ENCODE peak calls at places on chromosomes 5 and 9, in six cellular contexts. B is H1, Z is SK-N-SH, U is K562, P is HCT116, I is HepG2. A is an unnamed sample.

GRCh38 chr9:98502311-98502975 is 206.3 kb downstream of the GABBR2 start:
- DNase-seq in B (no peak), Z (no peak), U (no peak), P (no peak), I (no peak), A (no peak)

GRCh38 chr5:43315262-43315661 is 2.0 kb upstream of the HMGCS1 start:
- DNase-seq in B (no peak), Z (no peak), U (no peak), P (peak), I (no peak), A (no peak)

GRCh38 chr9:10855847-10856246 is 243.0 kb upstream of the PTPRD start:
- DNase-seq in B (no peak), Z (no peak), U (no peak), P (no peak), I (no peak), A (peak)

GRCh38 chr9:105708405-105708804 is 14.1 kb downstream of the TMEM38B start:
- DNase-seq in B (no peak), Z (no peak), U (no peak), P (no peak), I (no peak), A (no peak)

GRCh38 chr5:143078971-143079370 is 308.8 kb downstream of the ARHGAP26 start:
- DNase-seq in B (no peak), Z (no peak), U (no peak), P (no peak), I (no peak), A (no peak)

GRCh38 chr9:25472681-25473080 is 205.6 kb downstream of the TUSC1 start:
- DNase-seq in B (no peak), Z (no peak), U (no peak), P (no peak), I (no peak), A (no peak)

GRCh38 chr5:43039468-43040286 is 442 bp downstream of the ANXA2R start:
- DNase-seq in B (no peak), Z (peak), U (peak), P (peak), I (peak), A (no peak)

GRCh38 chr5:123949807-123950206 is 437.8 kb downstream of the CSNK1G3 start:
- DNase-seq in B (no peak), Z (no peak), U (no peak), P (no peak), I (no peak), A (no peak)

GRCh38 chr9:96649620-96650323 is 5.3 kb downstream of the PRXL2C start:
- DNase-seq in B (no peak), Z (no peak), U (no peak), P (no peak), I (no peak), A (no peak)

GRCh38 chr5:80961376-80962281 is 1.5 kb downstream of the RASGRF2 start:
- DNase-seq in B (no peak), Z (no peak), U (no peak), P (no peak), I (peak), A (no peak)

GRCh38 chr9:121073038-121073437 is 1.7 kb upstream of the CNTRL start:
- DNase-seq in B (no peak), Z (no peak), U (no peak), P (no peak), I (no peak), A (no peak)

GRCh38 chr9:68872026-68872501 is 141.8 kb downstream of the PRKACG start:
- DNase-seq in B (peak), Z (no peak), U (no peak), P (no peak), I (no peak), A (peak)

GRCh38 chr9:133677126-133678010 is 41.2 kb downstream of the DBH start:
- DNase-seq in B (no peak), Z (no peak), U (no peak), P (no peak), I (no peak), A (no peak)

GRCh38 chr5:52684056-52684455 is 103.7 kb upstream of the ITGA1 start:
- DNase-seq in B (no peak), Z (no peak), U (no peak), P (no peak), I (no peak), A (no peak)

GRCh38 chr5:180217797-180218196 is 8.8 kb upstream of the RASGEF1C start:
- DNase-seq in B (no peak), Z (no peak), U (no peak), P (no peak), I (no peak), A (no peak)

GRCh38 chr5:83387041-83387440 is 84.5 kb upstream of the VCAN start:
- DNase-seq in B (no peak), Z (no peak), U (no peak), P (no peak), I (no peak), A (no peak)

GRCh38 chr9:7027996-7028395 is 270.2 kb downstream of the KDM4C start:
- DNase-seq in B (no peak), Z (no peak), U (no peak), P (no peak), I (no peak), A (no peak)

GRCh38 chr9:131625388-131625787 is 80.1 kb downstream of the PRRT1B start:
- DNase-seq in B (no peak), Z (no peak), U (no peak), P (no peak), I (no peak), A (no peak)

GRCh38 chr5:103620851-103621547 is 58.4 kb upstream of the NUDT12 start:
- DNase-seq in B (no peak), Z (no peak), U (no peak), P (no peak), I (no peak), A (no peak)

GRCh38 chr5:150000990-150001659 is 586 bp downstream of the HMGXB3 start:
- DNase-seq in B (no peak), Z (peak), U (peak), P (no peak), I (no peak), A (no peak)

GRCh38 chr9:113548221-113549041 is 84.9 kb downstream of the RGS3 start:
- DNase-seq in B (no peak), Z (no peak), U (no peak), P (no peak), I (peak), A (no peak)

GRCh38 chr9:17799383-17799782 is 220.5 kb downstream of the SH3GL2 start:
- DNase-seq in B (no peak), Z (no peak), U (no peak), P (no peak), I (no peak), A (no peak)

GRCh38 chr5:57989378-57989777 is 470.5 kb downstream of the PLK2 start:
- DNase-seq in B (no peak), Z (no peak), U (no peak), P (no peak), I (no peak), A (no peak)

GRCh38 chr9:15211160-15211993 is 95.6 kb downstream of the TTC39B start:
- DNase-seq in B (peak), Z (peak), U (peak), P (peak), I (peak), A (peak)

GRCh38 chr9:111839981-111840380 is 45.2 kb upstream of the SHOC1 start:
- DNase-seq in B (no peak), Z (no peak), U (no peak), P (no peak), I (no peak), A (no peak)

DNA sequence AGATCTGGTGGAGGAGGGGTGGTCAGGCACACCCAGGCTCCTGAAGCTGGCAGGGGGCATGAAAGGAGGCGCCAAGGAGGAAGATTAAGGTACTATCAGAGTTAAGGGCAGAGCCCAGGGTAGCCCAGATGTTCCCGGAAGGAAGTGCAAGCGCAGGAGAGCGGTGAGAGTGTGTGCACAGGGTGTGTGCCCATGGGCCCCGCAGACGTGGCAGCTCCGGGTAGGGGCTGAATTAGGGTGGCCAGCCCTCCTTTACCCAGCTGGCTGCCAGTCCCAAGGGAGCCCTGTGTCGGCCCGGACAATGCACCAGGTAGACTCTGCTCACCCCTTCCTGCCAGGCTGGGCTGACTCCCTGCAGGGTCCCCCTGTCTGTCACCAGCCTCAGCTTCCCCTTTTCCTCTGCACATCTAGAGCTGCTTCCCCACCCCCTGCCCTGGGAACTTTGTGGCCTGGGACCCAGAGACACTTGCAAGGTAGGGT is at the start of gene SMIM33:
- DNase-seq in B (no peak), Z (no peak), U (peak), P (no peak), I (no peak), A (no peak)
- TF ChIP-seq YY1 in B (no peak), Z (no peak), U (no peak), P (no peak), I (no peak), A (no peak)

GRCh38 chr5:138544171-138545134 is 1.4 kb upstream of the ETF1 start:
- DNase-seq in B (no peak), Z (no peak), U (no peak), P (no peak), I (no peak), A (no peak)
- TF ChIP-seq YY1 in B (no peak), Z (no peak), U (no peak), P (no peak), I (no peak), A (no peak)

GRCh38 chr5:114055810-114056476 is 305.9 kb upstream of the KCNN2 start:
- DNase-seq in B (no peak), Z (peak), U (no peak), P (no peak), I (no peak), A (no peak)
- TF ChIP-seq YY1 in B (no peak), Z (no peak), U (no peak), P (no peak), I (no peak), A (no peak)

GRCh38 chr9:125884196-125884595 is 137.0 kb downstream of the PBX3 start:
- DNase-seq in B (no peak), Z (no peak), U (no peak), P (no peak), I (no peak), A (no peak)

GRCh38 chr9:125883548-125883947 is 136.4 kb downstream of the PBX3 start:
- DNase-seq in B (no peak), Z (no peak), U (no peak), P (no peak), I (no peak), A (no peak)

DNA sequence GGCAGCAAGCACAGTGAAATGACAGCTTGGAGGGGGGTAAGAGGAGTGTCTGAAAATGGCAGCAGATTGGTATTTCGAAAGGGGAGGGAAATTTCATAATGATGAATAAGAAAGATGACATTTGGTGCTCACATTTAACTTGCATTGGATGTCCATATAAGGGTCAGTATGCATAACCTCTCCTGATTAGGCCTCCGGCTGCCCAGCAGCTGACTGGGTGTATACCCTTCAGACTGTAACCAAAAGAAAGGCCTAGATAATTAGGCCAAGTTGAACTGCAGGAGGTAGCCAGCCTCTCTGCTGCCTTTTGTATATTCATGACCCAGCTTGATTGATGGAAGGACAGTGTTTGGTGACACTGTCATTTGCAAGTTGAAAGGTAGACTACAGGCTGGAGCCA is 131.1 kb downstream of the PBX3 start:
- DNase-seq in B (peak), Z (no peak), U (no peak), P (no peak), I (no peak), A (peak)
- TF ChIP-seq YY1 in B (no peak), Z (no peak), U (no peak), P (no peak), I (no peak), A (no peak)

DNA sequence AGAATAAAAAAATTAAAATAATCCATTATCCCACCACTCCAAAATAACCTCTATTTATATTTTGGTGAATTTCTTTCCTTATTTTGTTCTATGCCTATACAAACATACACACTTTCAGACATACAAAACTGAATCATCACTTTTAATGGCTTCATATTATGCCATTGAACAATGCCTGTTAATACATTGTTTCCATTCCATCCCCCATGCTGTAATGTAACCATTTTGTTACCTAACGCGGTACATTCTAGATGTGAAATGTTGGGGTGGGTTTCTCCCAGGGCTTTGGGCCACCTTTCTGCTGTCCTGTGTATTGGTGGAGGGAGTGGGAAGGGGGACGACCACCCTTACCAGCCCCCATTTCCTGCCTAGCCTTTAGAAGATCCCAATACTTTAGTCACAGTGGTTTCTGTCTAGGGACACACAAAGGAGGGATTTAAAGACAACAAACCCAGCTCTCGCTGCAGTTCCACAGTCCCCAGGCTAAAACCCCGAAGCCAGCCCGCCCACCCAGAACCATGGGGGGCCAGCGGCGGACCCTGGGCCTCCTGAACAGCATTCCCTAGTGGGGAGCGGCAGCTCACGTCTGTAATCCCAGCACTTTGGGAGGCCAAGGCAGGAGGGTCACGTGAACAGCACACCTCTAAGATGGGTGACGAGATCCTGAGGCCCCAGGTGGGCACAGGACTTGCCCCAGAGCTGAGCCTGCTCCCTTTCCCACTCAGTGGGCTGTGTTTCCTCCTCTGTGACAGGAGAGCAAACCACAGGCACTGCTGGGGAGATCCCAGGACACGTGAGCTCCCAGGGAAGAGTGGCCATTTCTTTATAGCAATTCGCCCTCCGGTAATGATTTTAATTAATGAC is 56.9 kb upstream of the STXBP1 start:
- DNase-seq in B (no peak), Z (no peak), U (no peak), P (no peak), I (no peak), A (no peak)
- TF ChIP-seq YY1 in B (no peak), Z (no peak), U (no peak), P (no peak), I (no peak), A (no peak)

DNA sequence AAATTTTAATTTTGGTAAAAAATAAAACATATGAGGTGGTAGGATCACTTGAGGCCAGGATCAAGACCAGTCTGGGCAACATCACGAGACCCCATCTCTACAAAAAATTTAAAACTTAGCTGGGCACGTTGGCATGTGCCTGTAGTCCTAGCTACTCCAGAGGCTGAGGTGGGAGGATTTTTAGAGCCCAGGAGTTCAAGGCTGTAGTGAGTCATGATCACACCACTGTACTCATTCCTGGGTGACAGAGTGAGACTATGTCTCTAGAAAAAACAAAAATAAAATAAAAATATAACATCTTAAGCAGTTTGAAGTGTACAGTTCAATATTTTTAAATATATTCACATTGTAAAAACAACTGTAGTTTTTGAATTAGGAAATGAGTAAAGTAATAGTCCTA is 108.3 kb downstream of the SMIM15 start:
- DNase-seq in B (no peak), Z (no peak), U (no peak), P (no peak), I (peak), A (no peak)
- TF ChIP-seq YY1 in B (no peak), Z (no peak), U (no peak), P (no peak), I (no peak), A (no peak)

DNA sequence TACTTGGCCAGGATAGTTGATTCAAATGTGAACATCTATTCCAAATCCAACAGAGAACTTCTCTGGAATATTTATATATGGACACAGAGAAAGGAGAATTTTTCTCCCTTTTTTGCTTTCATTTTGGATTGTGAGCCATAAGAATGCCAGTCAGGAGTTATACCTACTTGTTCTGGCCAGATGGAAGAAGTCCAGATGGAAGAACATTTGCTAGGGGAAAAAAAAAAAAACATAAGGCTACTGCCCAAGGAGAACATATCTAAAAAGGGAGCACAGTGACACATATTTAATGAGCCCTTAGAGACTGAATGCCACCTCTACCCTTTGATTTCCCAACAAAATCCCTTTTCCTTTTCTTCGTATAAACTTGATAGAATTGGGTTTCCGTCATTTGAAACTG is 61.7 kb upstream of the PPP2R2B start:
- DNase-seq in B (no peak), Z (no peak), U (no peak), P (no peak), I (no peak), A (no peak)
- TF ChIP-seq YY1 in B (no peak), Z (no peak), U (no peak), P (no peak), I (no peak), A (no peak)

GRCh38 chr5:175344331-175345200 is 99.4 kb downstream of the DRD1 start:
- DNase-seq in B (no peak), Z (no peak), U (no peak), P (peak), I (peak), A (no peak)
- TF ChIP-seq YY1 in B (no peak), Z (no peak), U (no peak), P (peak), I (no peak), A (no peak)

GRCh38 chr5:106423109-106423897 is 1247.4 kb downstream of the EFNA5 start:
- DNase-seq in B (no peak), Z (no peak), U (no peak), P (no peak), I (no peak), A (no peak)
- TF ChIP-seq YY1 in B (no peak), Z (no peak), U (no peak), P (no peak), I (no peak), A (no peak)